ENCODE peak calls at places on chromosome 20, in eight cellular contexts. P, X, M, Q, F, V, Z and B are unnamed samples.

GRCh38 chr20:33731693-33732165 is at the start of gene ZNF341:
- DNase-seq in M (peak), V (peak), P (peak), X (peak), Z (peak), Q (peak), F (peak), B (no peak)

GRCh38 chr20:35279040-35279439 is 1.1 kb upstream of the MMP24OS start:
- DNase-seq in P (no peak), F (no peak), Q (no peak), Z (no peak), M (no peak), X (no peak), V (no peak), B (no peak)

GRCh38 chr20:21501184-21501583 is 12.7 kb downstream of the NKX2-2 start:
- DNase-seq in Q (no peak), M (no peak), F (no peak), Z (no peak), X (no peak), P (no peak), V (no peak), B (no peak)

GRCh38 chr20:61896058-61896961 is 169.4 kb downstream of the TAF4 start:
- DNase-seq in M (no peak), Z (peak), P (peak), X (peak), F (no peak), Q (no peak), V (peak), B (no peak)

GRCh38 chr20:61414455-61414991 is 162.5 kb downstream of the CDH4 start:
- DNase-seq in X (no peak), Z (no peak), Q (no peak), V (no peak), M (no peak), P (no peak), F (no peak), B (no peak)

GRCh38 chr20:555933-556332 is 12.3 kb upstream of the CSNK2A1 start:
- DNase-seq in Z (no peak), Q (no peak), P (no peak), V (no peak), M (no peak), F (no peak), X (no peak), B (no peak)

GRCh38 chr20:41643504-41643938 is 25.3 kb upstream of the CHD6 start:
- DNase-seq in Z (peak), F (no peak), X (no peak), M (no peak), P (no peak), V (peak), Q (peak), B (no peak)

GRCh38 chr20:30376767-30377658 is 880.5 kb upstream of the DEFB115 start:
- DNase-seq in V (peak), Q (peak), P (peak), X (peak), F (peak), M (peak), Z (peak), B (peak)

GRCh38 chr20:62216636-62217566 is 3.2 kb downstream of the HRH3 start:
- DNase-seq in F (no peak), Q (no peak), V (no peak), P (no peak), Z (no peak), X (no peak), M (no peak), B (no peak)

GRCh38 chr20:7195704-7196103 is 428.2 kb downstream of the BMP2 start:
- DNase-seq in F (no peak), M (no peak), Z (no peak), X (no peak), Q (no peak), V (peak), P (no peak), B (no peak)

GRCh38 chr20:37990571-37991151 is 42.6 kb downstream of the TTI1 start:
- DNase-seq in V (peak), Q (no peak), X (no peak), Z (peak), F (no peak), P (peak), M (peak), B (no peak)

GRCh38 chr20:3749689-3750639 is 17.5 kb downstream of the HSPA12B start:
- DNase-seq in Z (peak), F (no peak), X (peak), Q (peak), M (no peak), P (no peak), V (no peak), B (no peak)

GRCh38 chr20:10581823-10582222 is 92.0 kb downstream of the JAG1 start:
- DNase-seq in Z (no peak), F (no peak), M (no peak), X (no peak), P (no peak), Q (no peak), V (peak), B (no peak)

GRCh38 chr20:48738399-48739304 is 89.1 kb downstream of the PREX1 start:
- DNase-seq in P (peak), F (no peak), Q (no peak), X (no peak), V (no peak), M (peak), Z (no peak), B (no peak)

GRCh38 chr20:59525500-59526241 is 78.7 kb upstream of the PHACTR3 start:
- DNase-seq in Q (peak), V (peak), X (peak), F (no peak), P (no peak), Z (peak), M (no peak), B (no peak)

GRCh38 chr20:4509825-4510522 is 211.7 kb upstream of the PRND start:
- DNase-seq in Q (no peak), X (no peak), P (no peak), F (no peak), Z (no peak), V (peak), M (no peak), B (no peak)

GRCh38 chr20:48761023-48761785 is 66.6 kb downstream of the PREX1 start:
- DNase-seq in P (peak), V (no peak), F (peak), M (no peak), Z (no peak), Q (peak), X (no peak), B (no peak)

GRCh38 chr20:31642837-31643236 is 5.1 kb downstream of the COX4I2 start:
- DNase-seq in P (no peak), M (no peak), Z (no peak), V (no peak), X (no peak), F (no peak), Q (no peak), B (no peak)

GRCh38 chr20:46268131-46268611 is 40.1 kb downstream of the CDH22 start:
- DNase-seq in Q (no peak), F (no peak), X (no peak), M (no peak), P (no peak), V (no peak), Z (no peak), B (no peak)

GRCh38 chr20:43909720-43910119 is 4.9 kb upstream of the TOX2 start:
- DNase-seq in V (no peak), X (no peak), F (no peak), Q (no peak), Z (no peak), M (no peak), P (no peak), B (no peak)

GRCh38 chr20:53923745-53924369 is 146.5 kb downstream of the BCAS1 start:
- DNase-seq in V (no peak), Q (no peak), F (no peak), M (no peak), X (no peak), P (no peak), Z (no peak), B (no peak)

GRCh38 chr20:64133951-64134407 is 26.6 kb upstream of the NPBWR2 start:
- DNase-seq in P (no peak), X (no peak), F (peak), Q (no peak), Z (no peak), M (no peak), V (no peak), B (no peak)

GRCh38 chr20:56566621-56567020 is 33.6 kb downstream of the FAM209B start:
- DNase-seq in Z (no peak), X (no peak), Q (no peak), V (no peak), M (no peak), F (no peak), P (no peak), B (no peak)